ENCODE peak calls at places on chromosomes 7 and 10, in seven cellular contexts. One of them, this sample, is unnamed.

GRCh38 chr7:95327356-95327755 is 3.0 kb upstream of the PON1 start:
- DNase-seq in AG04450: no peak
- DNase-seq in activated CD8-positive, alpha-beta memory T cell treated with anti-CD3 and anti-CD28 coated beads for 24 hours: no peak
- DNase-seq in fibroblast of the aortic adventitia: peak; percentile 4
- DNase-seq in iPS-NIHi11: no peak
- DNase-seq in activated T-cell treated with anti-CD3 and anti-CD28 coated beads, Interleukin-2, amount 50 U/mL, for 72 hours: no peak
- DNase-seq in hepatic stellate cell: no peak
- DNase-seq in this sample: no peak

GRCh38 chr10:42576338-42576737 is 62.0 kb downstream of the ZNF33B start:
- DNase-seq in AG04450: no peak
- DNase-seq in hepatic stellate cell: no peak
- DNase-seq in iPS-NIHi11: no peak
- DNase-seq in activated CD8-positive, alpha-beta memory T cell treated with anti-CD3 and anti-CD28 coated beads for 24 hours: no peak
- DNase-seq in activated T-cell treated with anti-CD3 and anti-CD28 coated beads, Interleukin-2, amount 50 U/mL, for 72 hours: no peak
- DNase-seq in fibroblast of the aortic adventitia: no peak
- DNase-seq in this sample: no peak

GRCh38 chr7:101373812-101374612 is 11.3 kb downstream of the COL26A1 start:
- DNase-seq in activated T-cell treated with anti-CD3 and anti-CD28 coated beads, Interleukin-2, amount 50 U/mL, for 72 hours: no peak
- DNase-seq in hepatic stellate cell: no peak
- DNase-seq in iPS-NIHi11: no peak
- DNase-seq in activated CD8-positive, alpha-beta memory T cell treated with anti-CD3 and anti-CD28 coated beads for 24 hours: no peak
- DNase-seq in fibroblast of the aortic adventitia: no peak
- DNase-seq in AG04450: no peak
- DNase-seq in this sample: no peak

GRCh38 chr10:103610083-103610472 is 116.6 kb downstream of the NEURL1 start:
- DNase-seq in iPS-NIHi11: no peak
- DNase-seq in AG04450: no peak
- DNase-seq in fibroblast of the aortic adventitia: no peak
- DNase-seq in hepatic stellate cell: no peak
- DNase-seq in activated T-cell treated with anti-CD3 and anti-CD28 coated beads, Interleukin-2, amount 50 U/mL, for 72 hours: no peak
- DNase-seq in activated CD8-positive, alpha-beta memory T cell treated with anti-CD3 and anti-CD28 coated beads for 24 hours: no peak
- DNase-seq in this sample: no peak

GRCh38 chr10:72044417-72045041 is 43.8 kb downstream of the SPOCK2 start:
- DNase-seq in activated T-cell treated with anti-CD3 and anti-CD28 coated beads, Interleukin-2, amount 50 U/mL, for 72 hours: no peak
- DNase-seq in fibroblast of the aortic adventitia: no peak
- DNase-seq in AG04450: no peak
- DNase-seq in hepatic stellate cell: no peak
- DNase-seq in activated CD8-positive, alpha-beta memory T cell treated with anti-CD3 and anti-CD28 coated beads for 24 hours: no peak
- DNase-seq in iPS-NIHi11: no peak
- DNase-seq in this sample: no peak

GRCh38 chr7:9945882-9946281 is 1027.8 kb upstream of the PHF14 start:
- DNase-seq in fibroblast of the aortic adventitia: no peak
- DNase-seq in activated CD8-positive, alpha-beta memory T cell treated with anti-CD3 and anti-CD28 coated beads for 24 hours: no peak
- DNase-seq in activated T-cell treated with anti-CD3 and anti-CD28 coated beads, Interleukin-2, amount 50 U/mL, for 72 hours: no peak
- DNase-seq in iPS-NIHi11: no peak
- DNase-seq in AG04450: no peak
- DNase-seq in hepatic stellate cell: no peak
- DNase-seq in this sample: no peak

GRCh38 chr7:2651336-2651735 is 19.6 kb downstream of the TTYH3 start:
- DNase-seq in iPS-NIHi11: no peak
- DNase-seq in activated CD8-positive, alpha-beta memory T cell treated with anti-CD3 and anti-CD28 coated beads for 24 hours: no peak
- DNase-seq in hepatic stellate cell: no peak
- DNase-seq in AG04450: no peak
- DNase-seq in fibroblast of the aortic adventitia: no peak
- DNase-seq in activated T-cell treated with anti-CD3 and anti-CD28 coated beads, Interleukin-2, amount 50 U/mL, for 72 hours: no peak
- DNase-seq in this sample: no peak

GRCh38 chr7:140230517-140230861 is 53.7 kb upstream of the KDM7A start:
- DNase-seq in hepatic stellate cell: no peak
- DNase-seq in fibroblast of the aortic adventitia: no peak
- DNase-seq in activated T-cell treated with anti-CD3 and anti-CD28 coated beads, Interleukin-2, amount 50 U/mL, for 72 hours: peak; percentile 85
- DNase-seq in iPS-NIHi11: peak; percentile 40
- DNase-seq in AG04450: no peak
- DNase-seq in activated CD8-positive, alpha-beta memory T cell treated with anti-CD3 and anti-CD28 coated beads for 24 hours: no peak
- DNase-seq in this sample: no peak

GRCh38 chr10:23148214-23148613 is 43.9 kb upstream of the PTF1A start:
- DNase-seq in fibroblast of the aortic adventitia: no peak
- DNase-seq in AG04450: no peak
- DNase-seq in hepatic stellate cell: no peak
- DNase-seq in activated CD8-positive, alpha-beta memory T cell treated with anti-CD3 and anti-CD28 coated beads for 24 hours: no peak
- DNase-seq in iPS-NIHi11: no peak
- DNase-seq in activated T-cell treated with anti-CD3 and anti-CD28 coated beads, Interleukin-2, amount 50 U/mL, for 72 hours: no peak
- DNase-seq in this sample: no peak

GRCh38 chr7:81155654-81156373 is 237.0 kb upstream of the SEMA3C start:
- DNase-seq in activated T-cell treated with anti-CD3 and anti-CD28 coated beads, Interleukin-2, amount 50 U/mL, for 72 hours: no peak
- DNase-seq in iPS-NIHi11: no peak
- DNase-seq in activated CD8-positive, alpha-beta memory T cell treated with anti-CD3 and anti-CD28 coated beads for 24 hours: no peak
- DNase-seq in AG04450: no peak
- DNase-seq in fibroblast of the aortic adventitia: no peak
- DNase-seq in hepatic stellate cell: no peak
- DNase-seq in this sample: no peak

GRCh38 chr7:17374654-17375053 is 76.2 kb downstream of the AHR start:
- DNase-seq in AG04450: no peak
- DNase-seq in iPS-NIHi11: no peak
- DNase-seq in activated T-cell treated with anti-CD3 and anti-CD28 coated beads, Interleukin-2, amount 50 U/mL, for 72 hours: no peak
- DNase-seq in activated CD8-positive, alpha-beta memory T cell treated with anti-CD3 and anti-CD28 coated beads for 24 hours: no peak
- DNase-seq in fibroblast of the aortic adventitia: peak; percentile 49
- DNase-seq in hepatic stellate cell: no peak
- DNase-seq in this sample: no peak

GRCh38 chr7:77199008-77199966 is at the start of gene FGL2:
- DNase-seq in activated T-cell treated with anti-CD3 and anti-CD28 coated beads, Interleukin-2, amount 50 U/mL, for 72 hours: peak; percentile 18
- DNase-seq in AG04450: peak; percentile 15
- DNase-seq in fibroblast of the aortic adventitia: peak; percentile 85
- DNase-seq in iPS-NIHi11: peak; percentile 47
- DNase-seq in hepatic stellate cell: peak; percentile 49
- DNase-seq in activated CD8-positive, alpha-beta memory T cell treated with anti-CD3 and anti-CD28 coated beads for 24 hours: peak; percentile 64
- DNase-seq in this sample: peak; percentile 31

This sample was measured in skeletal muscle cell.